ENCODE peak calls at places on chromosomes 4 and X, in seven cellular contexts. One of them, this sample, is unnamed.

GRCh38 chrX:149916745-149917392 is 12.5 kb upstream of the HSFX4 start:
- DNase-seq in PC-3: no peak
- DNase-seq in hepatocyte: no peak
- DNase-seq in MM.1S: no peak
- DNase-seq in HCT116: no peak
- DNase-seq in neural progenitor cell: no peak
- DNase-seq in GM23338: no peak
- DNase-seq in this sample: no peak

GRCh38 chr4:102356562-102357202 is 11.4 kb upstream of the SLC39A8 start:
- DNase-seq in GM23338: no peak
- DNase-seq in MM.1S: no peak
- DNase-seq in PC-3: no peak
- DNase-seq in hepatocyte: peak
- DNase-seq in neural progenitor cell: no peak
- DNase-seq in HCT116: no peak
- DNase-seq in this sample: no peak

GRCh38 chr4:6781561-6781960 is 966 bp upstream of the KIAA0232 start:
- DNase-seq in GM23338: no peak
- DNase-seq in hepatocyte: no peak
- DNase-seq in PC-3: no peak
- DNase-seq in MM.1S: no peak
- DNase-seq in HCT116: no peak
- DNase-seq in neural progenitor cell: no peak
- DNase-seq in this sample: no peak

GRCh38 chrX:36957425-36958328 is 50.5 kb upstream of the FAM47C start:
- DNase-seq in hepatocyte: peak
- DNase-seq in MM.1S: no peak
- DNase-seq in PC-3: no peak
- DNase-seq in HCT116: no peak
- DNase-seq in neural progenitor cell: peak
- DNase-seq in GM23338: peak
- DNase-seq in this sample: no peak

GRCh38 chr4:24770111-24770584 is 25.2 kb upstream of the SOD3 start:
- DNase-seq in HCT116: peak
- DNase-seq in GM23338: no peak
- DNase-seq in neural progenitor cell: peak
- DNase-seq in PC-3: peak
- DNase-seq in hepatocyte: no peak
- DNase-seq in MM.1S: no peak
- DNase-seq in this sample: peak

GRCh38 chrX:9562851-9563250 is 98.0 kb downstream of the TBL1X start:
- DNase-seq in GM23338: no peak
- DNase-seq in neural progenitor cell: no peak
- DNase-seq in hepatocyte: peak
- DNase-seq in HCT116: no peak
- DNase-seq in MM.1S: no peak
- DNase-seq in PC-3: peak
- DNase-seq in this sample: peak

GRCh38 chrX:24395775-24396174 is 35.3 kb downstream of the SUPT20HL1 start:
- DNase-seq in GM23338: peak
- DNase-seq in HCT116: peak
- DNase-seq in PC-3: peak
- DNase-seq in neural progenitor cell: peak
- DNase-seq in MM.1S: peak
- DNase-seq in hepatocyte: peak
- DNase-seq in this sample: peak

GRCh38 chrX:118839334-118839958 is 15.8 kb downstream of the ZCCHC12 start:
- DNase-seq in GM23338: peak
- DNase-seq in hepatocyte: peak
- DNase-seq in HCT116: peak
- DNase-seq in MM.1S: no peak
- DNase-seq in neural progenitor cell: peak
- DNase-seq in PC-3: peak
- DNase-seq in this sample: peak

GRCh38 chrX:48945517-48946348 is 11.7 kb downstream of the OTUD5 start:
- DNase-seq in HCT116: peak
- DNase-seq in GM23338: peak
- DNase-seq in neural progenitor cell: peak
- DNase-seq in MM.1S: peak
- DNase-seq in hepatocyte: peak
- DNase-seq in PC-3: peak
- DNase-seq in this sample: peak

GRCh38 chr4:16125571-16126445 is 42.0 kb upstream of the PROM1 start:
- DNase-seq in hepatocyte: no peak
- DNase-seq in HCT116: no peak
- DNase-seq in MM.1S: no peak
- DNase-seq in GM23338: peak
- DNase-seq in PC-3: no peak
- DNase-seq in neural progenitor cell: no peak
- DNase-seq in this sample: peak

GRCh38 chr4:183624548-183624947 is 34.4 kb downstream of the RWDD4 start:
- DNase-seq in PC-3: no peak
- DNase-seq in GM23338: no peak
- DNase-seq in neural progenitor cell: no peak
- DNase-seq in hepatocyte: no peak
- DNase-seq in MM.1S: no peak
- DNase-seq in HCT116: no peak
- DNase-seq in this sample: no peak

GRCh38 chrX:11870789-11871188 is 112.8 kb downstream of the MSL3 start:
- DNase-seq in PC-3: no peak
- DNase-seq in hepatocyte: no peak
- DNase-seq in HCT116: no peak
- DNase-seq in MM.1S: no peak
- DNase-seq in GM23338: no peak
- DNase-seq in neural progenitor cell: no peak
- DNase-seq in this sample: no peak

GRCh38 chr4:88008133-88008621 is 742 bp downstream of the PKD2 start:
- DNase-seq in HCT116: no peak
- DNase-seq in neural progenitor cell: peak
- DNase-seq in GM23338: peak
- DNase-seq in PC-3: peak
- DNase-seq in MM.1S: peak
- DNase-seq in hepatocyte: peak
- DNase-seq in this sample: peak

GRCh38 chr4:41880022-41880837 is 55.0 kb upstream of the TMEM33 start:
- DNase-seq in neural progenitor cell: peak
- DNase-seq in GM23338: peak
- DNase-seq in PC-3: no peak
- DNase-seq in HCT116: no peak
- DNase-seq in hepatocyte: no peak
- DNase-seq in MM.1S: no peak
- DNase-seq in this sample: no peak

GRCh38 chr4:41877020-41877796 is 58.0 kb upstream of the TMEM33 start:
- DNase-seq in HCT116: no peak
- DNase-seq in neural progenitor cell: no peak
- DNase-seq in MM.1S: no peak
- DNase-seq in GM23338: peak
- DNase-seq in hepatocyte: no peak
- DNase-seq in PC-3: no peak
- DNase-seq in this sample: no peak

GRCh38 chr4:41879552-41879951 is 55.7 kb upstream of the TMEM33 start:
- DNase-seq in neural progenitor cell: no peak
- DNase-seq in MM.1S: no peak
- DNase-seq in HCT116: no peak
- DNase-seq in PC-3: no peak
- DNase-seq in GM23338: no peak
- DNase-seq in hepatocyte: no peak
- DNase-seq in this sample: no peak

GRCh38 chr4:41878991-41879491 is 56.2 kb upstream of the TMEM33 start:
- DNase-seq in neural progenitor cell: peak
- DNase-seq in HCT116: no peak
- DNase-seq in PC-3: no peak
- DNase-seq in MM.1S: no peak
- DNase-seq in GM23338: peak
- DNase-seq in hepatocyte: no peak
- DNase-seq in this sample: no peak

GRCh38 chr4:41878170-41878941 is 56.9 kb upstream of the TMEM33 start:
- DNase-seq in hepatocyte: no peak
- DNase-seq in GM23338: peak
- DNase-seq in PC-3: no peak
- DNase-seq in neural progenitor cell: peak
- DNase-seq in HCT116: no peak
- DNase-seq in MM.1S: no peak
- DNase-seq in this sample: no peak
- TF ChIP-seq EZH2 in hepatocyte: no peak
- TF ChIP-seq EZH2 in GM23338: peak
- TF ChIP-seq EZH2 in PC-3: no peak
- TF ChIP-seq EZH2 in neural progenitor cell: no peak
- TF ChIP-seq EZH2 in HCT116: no peak
- TF ChIP-seq EZH2 in MM.1S: no peak
- TF ChIP-seq EZH2 in this sample: no peak

GRCh38 chrX:2955838-2956237 is 26.7 kb upstream of the ARSD start:
- DNase-seq in HCT116: no peak
- DNase-seq in GM23338: no peak
- DNase-seq in neural progenitor cell: no peak
- DNase-seq in MM.1S: no peak
- DNase-seq in hepatocyte: no peak
- DNase-seq in PC-3: peak
- DNase-seq in this sample: no peak

GRCh38 chrX:2958199-2958598 is 29.1 kb upstream of the ARSD start:
- DNase-seq in neural progenitor cell: no peak
- DNase-seq in HCT116: no peak
- DNase-seq in PC-3: no peak
- DNase-seq in GM23338: no peak
- DNase-seq in MM.1S: no peak
- DNase-seq in hepatocyte: no peak
- DNase-seq in this sample: no peak

GRCh38 chrX:2962346-2962745 is 33.2 kb upstream of the ARSD start:
- DNase-seq in HCT116: no peak
- DNase-seq in GM23338: no peak
- DNase-seq in MM.1S: no peak
- DNase-seq in neural progenitor cell: no peak
- DNase-seq in hepatocyte: peak
- DNase-seq in PC-3: no peak
- DNase-seq in this sample: no peak

GRCh38 chrX:2965965-2966364 is 36.8 kb upstream of the ARSD start:
- DNase-seq in neural progenitor cell: no peak
- DNase-seq in MM.1S: no peak
- DNase-seq in PC-3: no peak
- DNase-seq in hepatocyte: no peak
- DNase-seq in HCT116: no peak
- DNase-seq in GM23338: no peak
- DNase-seq in this sample: no peak

DNA sequence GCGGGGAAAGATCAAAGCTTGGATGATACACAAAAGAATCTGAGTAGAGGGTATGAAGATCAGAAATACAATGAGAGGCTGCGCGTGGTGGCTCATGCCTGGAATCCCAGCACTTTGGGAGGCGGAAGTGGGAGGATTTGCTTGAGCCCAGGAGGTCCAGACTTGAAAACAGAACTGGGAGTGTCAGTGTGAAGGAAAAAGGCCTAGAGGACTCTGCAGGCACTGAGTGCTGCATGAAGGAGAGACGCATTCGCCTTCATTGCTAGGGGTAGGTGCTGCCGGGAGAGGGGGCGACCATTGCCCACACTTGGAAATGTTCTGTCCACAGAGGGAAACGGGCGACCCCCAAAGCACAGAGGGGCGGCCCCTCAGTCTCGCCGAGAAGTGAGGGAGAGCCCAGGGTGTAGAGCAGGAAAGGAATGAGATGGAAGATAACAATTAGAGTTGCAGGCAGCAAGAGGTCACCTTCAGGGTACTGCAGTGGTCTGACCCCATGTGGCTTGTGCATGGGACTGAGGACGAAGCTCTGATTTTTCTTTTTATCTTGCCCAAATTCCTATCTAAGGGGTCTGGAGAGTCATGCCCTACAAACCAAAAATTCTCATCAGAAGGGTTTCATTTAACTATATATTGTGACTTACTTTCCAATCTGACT is 31.8 kb upstream of the ARSD start:
- DNase-seq in GM23338: peak
- DNase-seq in hepatocyte: no peak
- DNase-seq in PC-3: no peak
- DNase-seq in HCT116: no peak
- DNase-seq in MM.1S: no peak
- DNase-seq in neural progenitor cell: no peak
- DNase-seq in this sample: no peak
- TF ChIP-seq EZH2phosphoT487 in GM23338: no peak
- TF ChIP-seq EZH2phosphoT487 in hepatocyte: no peak
- TF ChIP-seq EZH2phosphoT487 in PC-3: no peak
- TF ChIP-seq EZH2phosphoT487 in HCT116: no peak
- TF ChIP-seq EZH2phosphoT487 in MM.1S: no peak
- TF ChIP-seq EZH2phosphoT487 in neural progenitor cell: no peak
- TF ChIP-seq EZH2phosphoT487 in this sample: no peak

GRCh38 chr4:100805547-100805946 is 287.7 kb upstream of the EMCN start:
- DNase-seq in neural progenitor cell: no peak
- DNase-seq in hepatocyte: no peak
- DNase-seq in PC-3: no peak
- DNase-seq in MM.1S: no peak
- DNase-seq in HCT116: no peak
- DNase-seq in GM23338: peak
- DNase-seq in this sample: no peak
- TF ChIP-seq EZH2 in neural progenitor cell: no peak
- TF ChIP-seq EZH2 in hepatocyte: no peak
- TF ChIP-seq EZH2 in PC-3: no peak
- TF ChIP-seq EZH2 in MM.1S: no peak
- TF ChIP-seq EZH2 in HCT116: no peak
- TF ChIP-seq EZH2 in GM23338: no peak
- TF ChIP-seq EZH2 in this sample: no peak

GRCh38 chr4:138329506-138330070 is 87.4 kb upstream of the SLC7A11 start:
- DNase-seq in PC-3: no peak
- DNase-seq in neural progenitor cell: no peak
- DNase-seq in HCT116: no peak
- DNase-seq in GM23338: no peak
- DNase-seq in MM.1S: no peak
- DNase-seq in hepatocyte: no peak
- DNase-seq in this sample: no peak
- TF ChIP-seq EZH2phosphoT487 in PC-3: no peak
- TF ChIP-seq EZH2phosphoT487 in neural progenitor cell: no peak
- TF ChIP-seq EZH2phosphoT487 in HCT116: no peak
- TF ChIP-seq EZH2phosphoT487 in GM23338: no peak
- TF ChIP-seq EZH2phosphoT487 in MM.1S: no peak
- TF ChIP-seq EZH2phosphoT487 in hepatocyte: no peak
- TF ChIP-seq EZH2phosphoT487 in this sample: no peak

DNA sequence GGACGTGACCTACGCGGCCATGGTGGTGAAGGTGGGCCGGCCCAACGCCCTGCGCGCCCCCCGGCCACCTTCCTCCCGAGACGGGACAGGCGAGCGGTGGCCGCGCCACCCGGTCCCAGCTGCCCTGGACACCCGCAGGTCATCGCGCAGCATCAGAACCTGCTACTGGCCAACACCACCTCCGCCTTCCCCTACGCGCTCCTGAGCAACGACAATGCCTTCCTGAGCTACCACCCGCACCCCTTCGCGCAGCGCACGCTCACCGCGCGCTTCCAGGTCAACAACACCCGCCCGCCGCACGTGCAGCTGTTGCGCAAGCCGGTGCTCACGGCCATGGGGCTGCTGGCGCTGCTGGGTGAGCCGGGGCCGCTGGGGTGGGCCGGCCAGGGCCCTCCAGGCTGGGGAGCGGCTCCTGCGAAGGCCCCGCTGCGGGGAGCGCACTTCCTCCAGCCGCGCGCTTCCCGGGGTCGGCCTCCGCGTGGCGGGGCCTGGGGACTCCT is 9.0 kb upstream of the SLC26A1 start:
- DNase-seq in neural progenitor cell: peak
- DNase-seq in GM23338: peak
- DNase-seq in hepatocyte: peak
- DNase-seq in PC-3: no peak
- DNase-seq in MM.1S: no peak
- DNase-seq in HCT116: no peak
- DNase-seq in this sample: peak
- TF ChIP-seq EZH2 in neural progenitor cell: peak
- TF ChIP-seq EZH2 in GM23338: no peak
- TF ChIP-seq EZH2 in hepatocyte: peak
- TF ChIP-seq EZH2 in PC-3: no peak
- TF ChIP-seq EZH2 in MM.1S: no peak
- TF ChIP-seq EZH2 in HCT116: no peak
- TF ChIP-seq EZH2 in this sample: peak

GRCh38 chr4:40722576-40723161 is 27.1 kb upstream of the NSUN7 start:
- DNase-seq in PC-3: no peak
- DNase-seq in hepatocyte: peak
- DNase-seq in GM23338: no peak
- DNase-seq in MM.1S: no peak
- DNase-seq in neural progenitor cell: no peak
- DNase-seq in HCT116: no peak
- DNase-seq in this sample: no peak
- TF ChIP-seq EZH2phosphoT487 in PC-3: no peak
- TF ChIP-seq EZH2phosphoT487 in hepatocyte: no peak
- TF ChIP-seq EZH2phosphoT487 in GM23338: no peak
- TF ChIP-seq EZH2phosphoT487 in MM.1S: no peak
- TF ChIP-seq EZH2phosphoT487 in neural progenitor cell: no peak
- TF ChIP-seq EZH2phosphoT487 in HCT116: no peak
- TF ChIP-seq EZH2phosphoT487 in this sample: no peak